ENCODE peak calls at places on chromosome 1, in nine cellular contexts. One of them, this sample, is unnamed.

GRCh38 chr1:1954831-1955441 is 35.9 kb upstream of the TMEM52 start:
- DNase-seq in psoas muscle: no peak
- DNase-seq in H4: no peak
- DNase-seq in KG1: no peak
- DNase-seq in fibroblast of mammary gland: no peak
- DNase-seq in smooth muscle cell of the brain vasculature: no peak
- DNase-seq in activated T-helper 1 cell treated with anti-CD3 and anti-CD28 coated beads, Interleukin-2, amount 50 U/mL, for 16 hours: no peak
- DNase-seq in RPMI8226: no peak
- DNase-seq in sigmoid colon: no peak
- DNase-seq in this sample: no peak

GRCh38 chr1:205248793-205249601 is 21.3 kb downstream of the TMCC2 start:
- DNase-seq in smooth muscle cell of the brain vasculature: peak; percentile 40
- DNase-seq in activated T-helper 1 cell treated with anti-CD3 and anti-CD28 coated beads, Interleukin-2, amount 50 U/mL, for 16 hours: no peak
- DNase-seq in KG1: no peak
- DNase-seq in fibroblast of mammary gland: no peak
- DNase-seq in sigmoid colon: peak; percentile 92
- DNase-seq in RPMI8226: peak; percentile 95
- DNase-seq in H4: peak; percentile 62
- DNase-seq in psoas muscle: peak; percentile 67
- DNase-seq in this sample: no peak

GRCh38 chr1:54380285-54380882 is 25.8 kb downstream of the SSBP3 start:
- DNase-seq in H4: no peak
- DNase-seq in sigmoid colon: no peak
- DNase-seq in RPMI8226: no peak
- DNase-seq in fibroblast of mammary gland: no peak
- DNase-seq in smooth muscle cell of the brain vasculature: no peak
- DNase-seq in KG1: no peak
- DNase-seq in activated T-helper 1 cell treated with anti-CD3 and anti-CD28 coated beads, Interleukin-2, amount 50 U/mL, for 16 hours: no peak
- DNase-seq in psoas muscle: no peak
- DNase-seq in this sample: no peak

GRCh38 chr1:35539073-35539823 is 18.0 kb downstream of the KIAA0319L start:
- DNase-seq in activated T-helper 1 cell treated with anti-CD3 and anti-CD28 coated beads, Interleukin-2, amount 50 U/mL, for 16 hours: no peak
- DNase-seq in fibroblast of mammary gland: peak; percentile 42
- DNase-seq in KG1: no peak
- DNase-seq in sigmoid colon: no peak
- DNase-seq in RPMI8226: no peak
- DNase-seq in smooth muscle cell of the brain vasculature: no peak
- DNase-seq in H4: no peak
- DNase-seq in psoas muscle: no peak
- DNase-seq in this sample: peak; percentile 63

GRCh38 chr1:246491551-246492053 is 15.5 kb downstream of the SMYD3 start:
- DNase-seq in sigmoid colon: no peak
- DNase-seq in RPMI8226: no peak
- DNase-seq in fibroblast of mammary gland: no peak
- DNase-seq in KG1: no peak
- DNase-seq in H4: no peak
- DNase-seq in activated T-helper 1 cell treated with anti-CD3 and anti-CD28 coated beads, Interleukin-2, amount 50 U/mL, for 16 hours: no peak
- DNase-seq in smooth muscle cell of the brain vasculature: no peak
- DNase-seq in psoas muscle: no peak
- DNase-seq in this sample: no peak

GRCh38 chr1:162498442-162498785 is 796 bp downstream of the UHMK1 start:
- DNase-seq in psoas muscle: no peak
- DNase-seq in sigmoid colon: no peak
- DNase-seq in H4: no peak
- DNase-seq in KG1: no peak
- DNase-seq in activated T-helper 1 cell treated with anti-CD3 and anti-CD28 coated beads, Interleukin-2, amount 50 U/mL, for 16 hours: no peak
- DNase-seq in fibroblast of mammary gland: peak; percentile 8
- DNase-seq in smooth muscle cell of the brain vasculature: no peak
- DNase-seq in RPMI8226: peak; percentile 8
- DNase-seq in this sample: peak; percentile 4

GRCh38 chr1:179747611-179748010 is 4.5 kb downstream of the FAM163A start:
- DNase-seq in KG1: no peak
- DNase-seq in smooth muscle cell of the brain vasculature: no peak
- DNase-seq in sigmoid colon: no peak
- DNase-seq in RPMI8226: no peak
- DNase-seq in activated T-helper 1 cell treated with anti-CD3 and anti-CD28 coated beads, Interleukin-2, amount 50 U/mL, for 16 hours: no peak
- DNase-seq in fibroblast of mammary gland: no peak
- DNase-seq in psoas muscle: no peak
- DNase-seq in H4: no peak
- DNase-seq in this sample: no peak

GRCh38 chr1:58317694-58318093 is 228.8 kb downstream of the OMA1 start:
- DNase-seq in KG1: no peak
- DNase-seq in fibroblast of mammary gland: no peak
- DNase-seq in smooth muscle cell of the brain vasculature: no peak
- DNase-seq in psoas muscle: no peak
- DNase-seq in H4: no peak
- DNase-seq in sigmoid colon: no peak
- DNase-seq in activated T-helper 1 cell treated with anti-CD3 and anti-CD28 coated beads, Interleukin-2, amount 50 U/mL, for 16 hours: no peak
- DNase-seq in RPMI8226: no peak
- DNase-seq in this sample: no peak

GRCh38 chr1:40880813-40881549 is 18.8 kb upstream of the CITED4 start:
- DNase-seq in H4: no peak
- DNase-seq in fibroblast of mammary gland: no peak
- DNase-seq in KG1: no peak
- DNase-seq in smooth muscle cell of the brain vasculature: no peak
- DNase-seq in psoas muscle: no peak
- DNase-seq in sigmoid colon: no peak
- DNase-seq in RPMI8226: no peak
- DNase-seq in activated T-helper 1 cell treated with anti-CD3 and anti-CD28 coated beads, Interleukin-2, amount 50 U/mL, for 16 hours: no peak
- DNase-seq in this sample: no peak

GRCh38 chr1:226738995-226739695 is at the start of gene ITPKB:
- DNase-seq in smooth muscle cell of the brain vasculature: no peak
- DNase-seq in psoas muscle: peak; percentile 58
- DNase-seq in RPMI8226: peak; percentile 85
- DNase-seq in sigmoid colon: peak; percentile 91
- DNase-seq in fibroblast of mammary gland: peak; percentile 78
- DNase-seq in KG1: peak; percentile 23
- DNase-seq in activated T-helper 1 cell treated with anti-CD3 and anti-CD28 coated beads, Interleukin-2, amount 50 U/mL, for 16 hours: peak; percentile 48
- DNase-seq in H4: peak; percentile 73
- DNase-seq in this sample: peak; percentile 45

GRCh38 chr1:92784051-92784638 is 763 bp downstream of the EVI5 start:
- DNase-seq in fibroblast of mammary gland: peak; percentile 68
- DNase-seq in psoas muscle: peak; percentile 71
- DNase-seq in KG1: no peak
- DNase-seq in activated T-helper 1 cell treated with anti-CD3 and anti-CD28 coated beads, Interleukin-2, amount 50 U/mL, for 16 hours: peak; percentile 3
- DNase-seq in sigmoid colon: peak; percentile 75
- DNase-seq in smooth muscle cell of the brain vasculature: no peak
- DNase-seq in RPMI8226: peak; percentile 40
- DNase-seq in H4: peak; percentile 22
- DNase-seq in this sample: peak; percentile 58

GRCh38 chr1:64004451-64004850 is 199.0 kb upstream of the UBE2U start:
- DNase-seq in smooth muscle cell of the brain vasculature: no peak
- DNase-seq in activated T-helper 1 cell treated with anti-CD3 and anti-CD28 coated beads, Interleukin-2, amount 50 U/mL, for 16 hours: no peak
- DNase-seq in RPMI8226: no peak
- DNase-seq in psoas muscle: no peak
- DNase-seq in KG1: no peak
- DNase-seq in sigmoid colon: no peak
- DNase-seq in H4: no peak
- DNase-seq in fibroblast of mammary gland: peak; percentile 39
- DNase-seq in this sample: no peak

GRCh38 chr1:35605071-35605881 is 32.2 kb downstream of the TFAP2E start:
- DNase-seq in psoas muscle: no peak
- DNase-seq in activated T-helper 1 cell treated with anti-CD3 and anti-CD28 coated beads, Interleukin-2, amount 50 U/mL, for 16 hours: no peak
- DNase-seq in sigmoid colon: no peak
- DNase-seq in KG1: no peak
- DNase-seq in H4: no peak
- DNase-seq in RPMI8226: no peak
- DNase-seq in fibroblast of mammary gland: no peak
- DNase-seq in smooth muscle cell of the brain vasculature: no peak
- DNase-seq in this sample: peak; percentile 8

This sample was measured in AG10803.